ENCODE peak calls at places on chromosome 5, in six cellular contexts. F, H, W, Q, N and B are unnamed samples.

GRCh38 chr5:39716532-39716971 is 291.8 kb upstream of the DAB2 start:
- DNase-seq in Q (peak), F (no peak), H (peak), N (peak), W (peak), B (no peak)

GRCh38 chr5:142929602-142930001 is 159.4 kb downstream of the ARHGAP26 start:
- DNase-seq in Q (peak), N (no peak), F (peak), H (no peak), W (no peak), B (no peak)

GRCh38 chr5:142587354-142587965 is 98.4 kb downstream of the FGF1 start:
- DNase-seq in W (peak), H (peak), F (no peak), Q (peak), N (peak), B (peak)

GRCh38 chr5:108119123-108119522 is 262.8 kb downstream of the FBXL17 start:
- DNase-seq in N (no peak), Q (no peak), W (no peak), F (no peak), H (no peak), B (no peak)

GRCh38 chr5:93305984-93306383 is 275.0 kb downstream of the NR2F1-AS1 start:
- DNase-seq in N (no peak), W (peak), H (no peak), F (no peak), Q (no peak), B (no peak)

GRCh38 chr5:113245427-113246052 is 189.2 kb downstream of the TSSK1B start:
- DNase-seq in H (no peak), W (no peak), F (no peak), N (no peak), Q (no peak), B (no peak)

GRCh38 chr5:65014769-65015168 is 246.0 kb downstream of the CWC27 start:
- DNase-seq in N (no peak), F (no peak), H (no peak), Q (no peak), W (no peak), B (no peak)

GRCh38 chr5:176806137-176806536 is 4.2 kb upstream of the UNC5A start:
- DNase-seq in W (peak), F (no peak), H (no peak), Q (no peak), N (peak), B (no peak)

GRCh38 chr5:124648902-124649467 is 97.5 kb downstream of the ZNF608 start:
- DNase-seq in N (no peak), H (no peak), F (no peak), Q (no peak), W (peak), B (no peak)